ENCODE peak calls at places on chromosomes 12 and 14, in nine cellular contexts. One of them, this sample, is unnamed.
A peak's percentile ranks its signal among the peaks of the same experiment; 100 is the strongest.

GRCh38 chr14:22419620-22420019 is 169.4 kb downstream of the DAD1 start:
- DNase-seq in sigmoid colon: no peak
- DNase-seq in A549: no peak
- DNase-seq in HCT116: no peak
- DNase-seq in uterus: no peak
- DNase-seq in HepG2: no peak
- DNase-seq in K562: no peak
- DNase-seq in prostate gland: no peak
- DNase-seq in ovary: no peak
- DNase-seq in this sample: no peak

GRCh38 chr12:56688846-56689113 is 696 bp upstream of the PTGES3 start:
- DNase-seq in HCT116: no peak
- DNase-seq in uterus: no peak
- DNase-seq in prostate gland: no peak
- DNase-seq in A549: peak; percentile 78
- DNase-seq in ovary: no peak
- DNase-seq in sigmoid colon: no peak
- DNase-seq in HepG2: no peak
- DNase-seq in K562: peak; percentile 54
- DNase-seq in this sample: no peak

GRCh38 chr12:47396902-47397663 is 308.7 kb downstream of the RPAP3 start:
- DNase-seq in HepG2: no peak
- DNase-seq in K562: no peak
- DNase-seq in A549: no peak
- DNase-seq in sigmoid colon: no peak
- DNase-seq in HCT116: no peak
- DNase-seq in ovary: no peak
- DNase-seq in uterus: no peak
- DNase-seq in prostate gland: no peak
- DNase-seq in this sample: no peak

GRCh38 chr12:25764409-25764808 is 194.1 kb upstream of the RASSF8 start:
- DNase-seq in K562: no peak
- DNase-seq in sigmoid colon: no peak
- DNase-seq in A549: no peak
- DNase-seq in ovary: no peak
- DNase-seq in prostate gland: no peak
- DNase-seq in uterus: no peak
- DNase-seq in HepG2: no peak
- DNase-seq in HCT116: no peak
- DNase-seq in this sample: no peak

GRCh38 chr14:69023035-69023434 is 43.9 kb upstream of the ACTN1 start:
- DNase-seq in A549: no peak
- DNase-seq in ovary: no peak
- DNase-seq in uterus: no peak
- DNase-seq in sigmoid colon: no peak
- DNase-seq in HCT116: no peak
- DNase-seq in HepG2: no peak
- DNase-seq in prostate gland: no peak
- DNase-seq in K562: no peak
- DNase-seq in this sample: no peak

GRCh38 chr14:34874386-34875030 is 652 bp downstream of the BAZ1A start:
- DNase-seq in HepG2: peak; percentile 65
- DNase-seq in HCT116: no peak
- DNase-seq in sigmoid colon: peak; percentile 74
- DNase-seq in uterus: peak; percentile 30
- DNase-seq in ovary: peak; percentile 50
- DNase-seq in A549: peak; percentile 21
- DNase-seq in prostate gland: peak; percentile 32
- DNase-seq in K562: peak; percentile 54
- DNase-seq in this sample: peak; percentile 77

GRCh38 chr12:130577348-130577747 is 138.8 kb downstream of the RIMBP2 start:
- DNase-seq in sigmoid colon: no peak
- DNase-seq in HepG2: no peak
- DNase-seq in HCT116: no peak
- DNase-seq in K562: no peak
- DNase-seq in A549: no peak
- DNase-seq in ovary: no peak
- DNase-seq in prostate gland: no peak
- DNase-seq in uterus: no peak
- DNase-seq in this sample: no peak

GRCh38 chr14:91231446-91231845 is 13.1 kb downstream of the GPR68 start:
- DNase-seq in ovary: no peak
- DNase-seq in prostate gland: no peak
- DNase-seq in K562: no peak
- DNase-seq in HepG2: no peak
- DNase-seq in A549: no peak
- DNase-seq in sigmoid colon: no peak
- DNase-seq in HCT116: no peak
- DNase-seq in uterus: no peak
- DNase-seq in this sample: no peak

GRCh38 chr12:121802485-121802842 is 1.3 kb upstream of the SETD1B start:
- DNase-seq in ovary: no peak
- DNase-seq in A549: no peak
- DNase-seq in prostate gland: no peak
- DNase-seq in HepG2: no peak
- DNase-seq in uterus: no peak
- DNase-seq in HCT116: no peak
- DNase-seq in K562: no peak
- DNase-seq in sigmoid colon: no peak
- DNase-seq in this sample: no peak

GRCh38 chr14:55160989-55161388 is 30.4 kb downstream of the DLGAP5 start:
- DNase-seq in K562: no peak
- DNase-seq in prostate gland: no peak
- DNase-seq in HepG2: peak; percentile 8
- DNase-seq in A549: peak; percentile 38
- DNase-seq in uterus: no peak
- DNase-seq in sigmoid colon: no peak
- DNase-seq in ovary: no peak
- DNase-seq in HCT116: peak; percentile 6
- DNase-seq in this sample: no peak

GRCh38 chr12:119102714-119103113 is 76.0 kb upstream of the HSPB8 start:
- DNase-seq in HepG2: no peak
- DNase-seq in A549: no peak
- DNase-seq in K562: no peak
- DNase-seq in prostate gland: no peak
- DNase-seq in uterus: no peak
- DNase-seq in ovary: no peak
- DNase-seq in sigmoid colon: no peak
- DNase-seq in HCT116: no peak
- DNase-seq in this sample: no peak

GRCh38 chr12:7609480-7609879 is 56.2 kb downstream of the APOBEC1 start:
- DNase-seq in K562: no peak
- DNase-seq in A549: no peak
- DNase-seq in uterus: no peak
- DNase-seq in prostate gland: no peak
- DNase-seq in HepG2: no peak
- DNase-seq in sigmoid colon: no peak
- DNase-seq in ovary: no peak
- DNase-seq in HCT116: no peak
- DNase-seq in this sample: no peak

GRCh38 chr12:49776413-49776812 is 35.1 kb downstream of the TMBIM6 start:
- DNase-seq in sigmoid colon: peak; percentile 84
- DNase-seq in K562: peak; percentile 75
- DNase-seq in HCT116: peak; percentile 72
- DNase-seq in A549: peak; percentile 83
- DNase-seq in uterus: no peak
- DNase-seq in ovary: peak; percentile 56
- DNase-seq in prostate gland: peak; percentile 51
- DNase-seq in HepG2: peak; percentile 66
- DNase-seq in this sample: peak; percentile 61

GRCh38 chr12:20096430-20096829 is 271.9 kb upstream of the PDE3A start:
- DNase-seq in uterus: no peak
- DNase-seq in sigmoid colon: no peak
- DNase-seq in HCT116: no peak
- DNase-seq in prostate gland: no peak
- DNase-seq in ovary: no peak
- DNase-seq in HepG2: no peak
- DNase-seq in K562: no peak
- DNase-seq in A549: no peak
- DNase-seq in this sample: no peak

GRCh38 chr12:131930510-131930909 is 1.4 kb downstream of the PUS1 start:
- DNase-seq in uterus: no peak
- DNase-seq in sigmoid colon: no peak
- DNase-seq in prostate gland: no peak
- DNase-seq in A549: no peak
- DNase-seq in HepG2: no peak
- DNase-seq in ovary: no peak
- DNase-seq in HCT116: no peak
- DNase-seq in K562: no peak
- DNase-seq in this sample: no peak

GRCh38 chr12:131928080-131928764 is 854 bp upstream of the PUS1 start:
- DNase-seq in uterus: no peak
- DNase-seq in A549: no peak
- DNase-seq in ovary: no peak
- DNase-seq in sigmoid colon: peak; percentile 68
- DNase-seq in HepG2: no peak
- DNase-seq in HCT116: no peak
- DNase-seq in prostate gland: no peak
- DNase-seq in K562: no peak
- DNase-seq in this sample: peak; percentile 24

GRCh38 chr12:131929530-131930456 is 717 bp downstream of the PUS1 start:
- DNase-seq in ovary: no peak
- DNase-seq in HCT116: no peak
- DNase-seq in sigmoid colon: peak; percentile 68
- DNase-seq in K562: peak; percentile 78
- DNase-seq in prostate gland: no peak
- DNase-seq in HepG2: no peak
- DNase-seq in A549: peak; percentile 50
- DNase-seq in uterus: no peak
- DNase-seq in this sample: no peak

GRCh38 chr12:131927110-131928079 is 1.7 kb upstream of the PUS1 start:
- DNase-seq in uterus: no peak
- DNase-seq in A549: no peak
- DNase-seq in sigmoid colon: peak; percentile 72
- DNase-seq in HCT116: no peak
- DNase-seq in prostate gland: no peak
- DNase-seq in K562: no peak
- DNase-seq in HepG2: no peak
- DNase-seq in ovary: peak; percentile 66
- DNase-seq in this sample: peak; percentile 26

GRCh38 chr12:131928765-131929529 is at the start of gene PUS1:
- DNase-seq in A549: peak; percentile 95
- DNase-seq in uterus: peak; percentile 94
- DNase-seq in sigmoid colon: peak; percentile 97
- DNase-seq in K562: peak; percentile 99
- DNase-seq in prostate gland: peak; percentile 92
- DNase-seq in HepG2: peak; percentile 88
- DNase-seq in ovary: peak; percentile 94
- DNase-seq in HCT116: peak; percentile 86
- DNase-seq in this sample: peak; percentile 96
- TF ChIP-seq POLR2A in A549: peak; percentile 77
- TF ChIP-seq POLR2A in uterus: peak; percentile 68
- TF ChIP-seq POLR2A in sigmoid colon: peak; percentile 37
- TF ChIP-seq POLR2A in K562: peak; percentile 87
- TF ChIP-seq POLR2A in prostate gland: peak; percentile 68
- TF ChIP-seq POLR2A in HepG2: peak; percentile 65
- TF ChIP-seq POLR2A in ovary: no peak
- TF ChIP-seq POLR2A in HCT116: peak; percentile 57
- TF ChIP-seq POLR2A in this sample: peak; percentile 91

DNA sequence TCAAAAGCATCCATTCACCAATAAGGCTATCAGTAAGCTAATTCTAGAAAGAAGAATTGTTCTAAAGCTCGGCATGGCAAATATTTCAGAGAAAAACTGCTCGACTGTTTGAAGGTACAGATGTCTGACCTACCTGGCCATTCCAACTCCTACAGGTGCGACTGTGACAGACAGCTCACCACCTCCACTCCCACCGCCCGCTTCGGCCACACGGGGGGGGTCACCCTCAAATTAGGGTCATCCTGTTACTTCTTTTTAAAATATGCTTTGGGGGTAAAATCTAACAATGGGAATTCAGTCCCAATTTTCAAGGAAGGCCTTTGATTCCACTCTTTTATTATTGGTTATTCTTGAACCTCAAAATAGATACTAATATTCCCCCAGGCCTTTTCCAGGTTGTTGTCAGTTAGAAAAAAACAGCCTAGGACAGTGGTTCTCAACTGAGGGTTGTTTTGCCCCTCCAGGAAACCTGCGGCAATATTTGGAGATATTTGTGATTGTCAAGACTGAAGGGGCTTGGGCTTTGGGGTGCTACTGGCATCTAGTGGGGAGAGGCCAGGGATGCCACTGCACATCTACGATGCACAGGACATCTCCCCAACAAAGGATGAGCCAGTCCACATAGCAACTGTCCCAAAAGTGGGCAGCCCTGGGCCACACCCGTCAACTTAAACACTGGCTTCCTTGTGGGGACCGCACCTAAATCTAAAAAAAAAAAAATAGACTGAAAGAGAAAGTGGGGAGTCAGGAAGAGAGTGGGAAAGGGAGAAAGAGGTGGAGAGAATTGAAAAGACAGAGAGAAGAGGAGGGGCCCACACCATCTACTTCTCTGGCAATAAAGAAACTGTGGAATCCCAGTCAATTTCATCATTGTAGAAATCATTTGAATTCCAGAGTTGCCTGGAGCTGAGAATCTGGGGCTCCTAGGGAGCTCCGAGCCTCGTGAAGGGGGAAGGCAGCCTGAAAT is 81.0 kb downstream of the BCL11B start:
- DNase-seq in A549: no peak
- DNase-seq in uterus: no peak
- DNase-seq in HCT116: no peak
- DNase-seq in HepG2: no peak
- DNase-seq in prostate gland: no peak
- DNase-seq in K562: no peak
- DNase-seq in ovary: no peak
- DNase-seq in sigmoid colon: no peak
- DNase-seq in this sample: no peak
- H3K4me1 ChIP-seq in A549: peaks cover 3% of the 10 kb centered on the region
- H3K4me1 ChIP-seq in uterus: no peaks in the 10 kb centered on the region
- H3K4me1 ChIP-seq in HCT116: no peaks in the 10 kb centered on the region
- H3K4me1 ChIP-seq in HepG2: peaks cover 10% of the 10 kb centered on the region
- H3K4me1 ChIP-seq in prostate gland: peaks cover 7% of the 10 kb centered on the region
- H3K4me1 ChIP-seq in K562: no peaks in the 10 kb centered on the region
- H3K4me1 ChIP-seq in ovary: peaks cover 4% of the 10 kb centered on the region
- H3K4me1 ChIP-seq in sigmoid colon: peaks cover 13% of the 10 kb centered on the region
- H3K4me1 ChIP-seq in this sample: peaks cover 25% of the 10 kb centered on the region

GRCh38 chr12:133156125-133156690 is 25.1 kb upstream of the ZNF268 start:
- DNase-seq in uterus: no peak
- DNase-seq in K562: no peak
- DNase-seq in prostate gland: no peak
- DNase-seq in sigmoid colon: no peak
- DNase-seq in A549: no peak
- DNase-seq in ovary: no peak
- DNase-seq in HepG2: no peak
- DNase-seq in HCT116: no peak
- DNase-seq in this sample: no peak
- H3K9me3 ChIP-seq in uterus: peaks cover 85% of the 10 kb centered on the region
- H3K9me3 ChIP-seq in K562: peaks cover 30% of the 10 kb centered on the region
- H3K9me3 ChIP-seq in prostate gland: peaks cover 6% of the 10 kb centered on the region
- H3K9me3 ChIP-seq in sigmoid colon: peaks cover 68% of the 10 kb centered on the region
- H3K9me3 ChIP-seq in A549: peaks cover 97% of the 10 kb centered on the region
- H3K9me3 ChIP-seq in ovary: peaks cover 15% of the 10 kb centered on the region
- H3K9me3 ChIP-seq in HepG2: peaks cover 95% of the 10 kb centered on the region
- H3K9me3 ChIP-seq in HCT116: peaks cover 20% of the 10 kb centered on the region
- H3K9me3 ChIP-seq in this sample: peaks cover 37% of the 10 kb centered on the region

DNA sequence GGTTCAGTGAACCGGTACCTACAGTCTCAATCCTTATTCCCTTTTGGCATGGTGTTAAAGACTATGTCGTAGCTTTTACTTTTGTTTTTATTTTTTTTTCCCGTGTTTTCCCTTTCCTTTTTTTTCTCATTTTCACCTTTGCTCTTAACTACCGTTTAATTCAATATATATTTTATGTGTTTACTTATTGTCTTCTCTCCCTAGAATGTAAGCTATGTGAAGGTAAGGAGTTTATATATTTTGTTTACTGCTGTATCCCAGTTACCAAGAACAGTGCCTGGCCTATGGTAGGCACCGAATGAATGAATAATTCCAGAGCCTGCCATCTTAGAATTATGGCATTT is 261 bp upstream of the MLH3 start:
- DNase-seq in sigmoid colon: no peak
- DNase-seq in prostate gland: no peak
- DNase-seq in HCT116: no peak
- DNase-seq in K562: no peak
- DNase-seq in A549: no peak
- DNase-seq in ovary: no peak
- DNase-seq in HepG2: no peak
- DNase-seq in uterus: no peak
- DNase-seq in this sample: no peak
- TF ChIP-seq POLR2A in sigmoid colon: no peak
- TF ChIP-seq POLR2A in prostate gland: no peak
- TF ChIP-seq POLR2A in HCT116: no peak
- TF ChIP-seq POLR2A in K562: no peak
- TF ChIP-seq POLR2A in A549: no peak
- TF ChIP-seq POLR2A in ovary: no peak
- TF ChIP-seq POLR2A in HepG2: no peak
- TF ChIP-seq POLR2A in uterus: no peak
- TF ChIP-seq POLR2A in this sample: no peak